ENCODE peak calls at places on chromosomes 4 and X, in eight cellular contexts. H, S, F, O, C, D, X and P are unnamed samples.

GRCh38 chrX:104929324-104929723 is 291.2 kb downstream of the TEX13A start:
- DNase-seq in F (no peak), X (no peak), D (no peak), O (no peak), H (no peak), S (no peak), C (no peak), P (no peak)

GRCh38 chrX:54776987-54777672 is 20.9 kb downstream of the ITIH6 start:
- DNase-seq in X (no peak), O (no peak), S (no peak), C (no peak), D (no peak), H (no peak), F (no peak), P (no peak)

GRCh38 chr4:169410839-169411770 is 140.3 kb upstream of the SH3RF1 start:
- DNase-seq in H (peak), D (peak), F (peak), X (no peak), S (peak), O (no peak), C (no peak), P (no peak)

GRCh38 chr4:181528570-181529184 is 714.5 kb upstream of the TENM3 start:
- DNase-seq in F (no peak), C (peak), S (peak), O (peak), D (peak), X (peak), H (peak), P (no peak)

GRCh38 chr4:156781852-156782251 is 189.7 kb downstream of the PDGFC start:
- DNase-seq in H (no peak), F (no peak), D (peak), O (no peak), X (no peak), S (no peak), C (no peak), P (no peak)

GRCh38 chrX:18377802-18378201 is 23.3 kb upstream of the SCML2 start:
- DNase-seq in X (no peak), H (no peak), C (no peak), D (peak), F (no peak), O (peak), S (no peak), P (no peak)

GRCh38 chr4:86038037-86038436 is 321.8 kb downstream of the MAPK10 start:
- DNase-seq in C (no peak), X (no peak), S (no peak), D (no peak), F (no peak), H (no peak), O (no peak), P (no peak)

GRCh38 chr4:54092800-54093608 is 7.0 kb upstream of the GSX2 start:
- DNase-seq in D (no peak), O (no peak), S (no peak), H (no peak), C (no peak), F (no peak), X (no peak), P (no peak)

GRCh38 chrX:17587352-17587751 is 149.9 kb upstream of the SCML1 start:
- DNase-seq in O (no peak), F (no peak), D (no peak), H (no peak), S (no peak), C (no peak), X (no peak), P (no peak)

GRCh38 chrX:19156223-19156622 is 34.0 kb upstream of the ADGRG2 start:
- DNase-seq in D (peak), O (no peak), S (no peak), C (no peak), H (no peak), X (no peak), F (no peak), P (no peak)

GRCh38 chr4:144808034-144808433 is 162.1 kb downstream of the HHIP start:
- DNase-seq in H (no peak), C (no peak), F (no peak), S (no peak), O (no peak), D (no peak), X (no peak), P (no peak)

GRCh38 chr4:108611360-108611759 is 9.0 kb upstream of the RPL34 start:
- DNase-seq in F (no peak), C (no peak), H (no peak), S (no peak), D (peak), O (no peak), X (no peak), P (no peak)

GRCh38 chr4:36218121-36218520 is 26.2 kb downstream of the ARAP2 start:
- DNase-seq in F (no peak), C (no peak), O (no peak), H (no peak), D (no peak), S (no peak), X (no peak), P (no peak)

GRCh38 chr4:41207330-41207831 is 7.0 kb downstream of the APBB2 start:
- DNase-seq in D (peak), C (no peak), S (no peak), F (no peak), X (peak), O (no peak), H (peak), P (no peak)

GRCh38 chrX:75301060-75301459 is 27.2 kb downstream of the UPRT start:
- DNase-seq in D (peak), C (no peak), O (no peak), H (no peak), S (no peak), F (no peak), X (no peak), P (no peak)

GRCh38 chrX:13828392-13828791 is 11.5 kb upstream of the GPM6B start:
- DNase-seq in C (no peak), D (no peak), F (no peak), S (no peak), X (no peak), O (no peak), H (no peak), P (no peak)

GRCh38 chrX:67544281-67544680 is 460 bp downstream of the AR start:
- DNase-seq in S (no peak), X (peak), H (peak), F (no peak), O (peak), D (peak), C (peak), P (no peak)

GRCh38 chr4:73828945-73829344 is 7.5 kb upstream of the CXCL6 start:
- DNase-seq in O (no peak), H (no peak), C (no peak), X (no peak), S (no peak), F (no peak), D (peak), P (no peak)

GRCh38 chr4:154612472-154613414 is at the start of gene FGG:
- DNase-seq in H (no peak), F (no peak), S (no peak), D (no peak), X (no peak), O (no peak), C (no peak), P (no peak)

GRCh38 chr4:128225148-128225547 is 62.5 kb downstream of the PGRMC2 start:
- DNase-seq in F (no peak), C (no peak), H (no peak), D (peak), S (peak), O (no peak), X (no peak), P (no peak)

GRCh38 chr4:13989496-13989895 is 362.0 kb upstream of the BOD1L1 start:
- DNase-seq in D (peak), C (no peak), O (no peak), S (no peak), H (no peak), F (no peak), X (no peak), P (no peak)

GRCh38 chrX:129808829-129809745 is 29.3 kb downstream of the SASH3 start:
- DNase-seq in D (peak), O (no peak), C (no peak), H (no peak), X (no peak), S (no peak), F (no peak), P (no peak)

GRCh38 chr4:110620352-110621327 is 2.2 kb downstream of the PITX2 start:
- DNase-seq in X (no peak), F (no peak), D (no peak), H (no peak), S (no peak), C (no peak), O (no peak), P (no peak)

GRCh38 chrX:44282753-44283152 is 60.7 kb downstream of the EFHC2 start:
- DNase-seq in D (no peak), S (no peak), F (no peak), O (no peak), X (no peak), H (no peak), C (no peak), P (no peak)

GRCh38 chr4:174154455-174154854 is 129.0 kb downstream of the FBXO8 start:
- DNase-seq in D (peak), X (no peak), S (peak), H (no peak), O (no peak), F (no peak), C (no peak), P (no peak)

GRCh38 chr4:99349338-99349737 is 3.2 kb downstream of the ADH1C start:
- DNase-seq in O (no peak), X (no peak), S (no peak), F (no peak), C (no peak), D (no peak), H (no peak), P (no peak)

GRCh38 chrX:49754238-49754857 is 58.6 kb upstream of the PAGE1 start:
- DNase-seq in S (peak), H (peak), X (peak), C (peak), O (peak), F (no peak), D (peak), P (no peak)

GRCh38 chr4:164876680-164877324 is at the start of gene APELA:
- DNase-seq in H (no peak), O (no peak), C (no peak), S (peak), F (no peak), X (no peak), D (no peak), P (no peak)

GRCh38 chr4:157702821-157703220 is 470.0 kb downstream of the GASK1B start:
- DNase-seq in F (no peak), D (no peak), H (no peak), X (no peak), C (no peak), S (no peak), O (no peak), P (no peak)

GRCh38 chr4:180855184-180855583 is 1388.0 kb upstream of the TENM3 start:
- DNase-seq in O (no peak), D (no peak), F (no peak), X (no peak), C (no peak), S (no peak), H (no peak), P (no peak)

GRCh38 chr4:19783667-19784223 is 468.0 kb upstream of the SLIT2 start:
- DNase-seq in C (no peak), F (no peak), D (no peak), S (no peak), X (no peak), O (no peak), H (no peak), P (no peak)

GRCh38 chr4:78313754-78314120 is 237.8 kb upstream of the ANXA3 start:
- DNase-seq in S (no peak), F (no peak), H (no peak), X (no peak), C (no peak), D (no peak), O (no peak), P (no peak)

GRCh38 chrX:72038016-72038415 is 93.7 kb downstream of the RTL5 start:
- DNase-seq in F (no peak), H (no peak), D (no peak), S (no peak), C (no peak), X (no peak), O (no peak), P (no peak)

GRCh38 chrX:51461053-51462050 is 35.0 kb downstream of the NUDT11 start:
- DNase-seq in O (no peak), X (no peak), C (no peak), F (no peak), S (peak), D (peak), H (no peak), P (no peak)

DNA sequence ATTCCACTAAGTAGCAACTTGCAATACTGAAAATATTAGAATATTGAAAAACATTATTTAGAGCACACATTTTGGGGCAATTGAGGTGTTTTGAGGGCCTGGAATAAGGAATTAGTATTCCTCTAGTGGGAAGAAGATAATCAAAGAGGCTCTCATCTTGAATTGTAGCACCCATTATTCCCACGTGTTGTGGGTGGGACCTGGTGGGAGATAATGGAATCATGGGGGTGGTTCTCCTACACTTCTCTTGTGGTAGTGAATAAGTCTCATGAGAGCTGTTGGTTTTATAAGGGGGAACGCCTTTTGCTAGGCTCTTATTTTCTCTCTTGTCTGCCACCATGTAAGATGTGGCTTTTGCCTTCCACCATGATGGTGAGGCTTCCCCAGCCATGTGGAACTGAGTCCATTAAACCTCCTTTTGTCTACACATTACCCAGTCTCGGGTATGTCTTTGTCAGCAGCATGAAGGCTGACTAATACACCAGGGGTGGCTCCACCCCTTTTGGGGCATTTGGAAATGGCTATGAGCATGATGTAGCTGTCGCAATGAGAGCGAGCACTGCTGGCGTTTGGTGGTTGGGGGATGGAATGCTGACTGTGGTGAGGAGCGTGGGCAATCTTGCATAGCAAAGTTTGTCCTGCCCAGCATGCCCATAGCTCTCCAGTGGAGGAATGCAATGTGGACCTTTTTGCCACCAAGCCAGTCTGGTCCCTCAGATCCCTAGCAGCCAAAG is 308.2 kb downstream of the FRMPD4 start:
- DNase-seq in S (peak), H (no peak), C (no peak), F (no peak), X (no peak), D (no peak), O (no peak), P (no peak)
- H3K27ac ChIP-seq in S (peak), H (no peak), C (no peak), F (no peak), X (no peak), D (no peak), O (no peak), P (no peak)

GRCh38 chr4:5034206-5034605 is 14.9 kb upstream of the CYTL1 start:
- DNase-seq in D (no peak), X (no peak), O (no peak), C (no peak), H (no peak), F (no peak), S (no peak), P (no peak)
- H3K27ac ChIP-seq in D (no peak), X (peak), O (no peak), C (peak), H (no peak), F (no peak), S (no peak), P (no peak)

DNA sequence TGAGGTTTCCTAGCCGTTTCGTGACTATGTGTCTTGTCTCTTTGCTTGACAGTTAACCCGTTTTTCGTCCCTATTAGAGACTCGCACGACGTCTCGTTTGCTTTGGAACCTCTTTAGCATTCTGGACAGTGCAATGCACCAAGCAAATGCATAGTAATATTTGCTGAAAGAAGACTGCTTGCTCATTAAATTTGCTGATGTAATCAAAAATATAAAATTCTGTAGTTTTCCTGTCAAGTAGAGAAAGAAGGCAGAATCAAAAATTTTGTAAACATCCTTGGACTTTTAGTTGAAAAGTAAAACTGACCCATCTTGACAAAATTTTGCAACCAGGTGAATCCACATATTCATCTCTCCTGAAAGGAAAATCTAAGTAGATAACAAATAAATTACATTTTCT is 106.9 kb upstream of the RAPGEF2 start:
- DNase-seq in D (no peak), C (no peak), H (no peak), S (no peak), F (no peak), O (no peak), X (no peak), P (no peak)
- H3K27ac ChIP-seq in D (no peak), C (no peak), H (no peak), S (no peak), F (no peak), O (no peak), X (no peak), P (no peak)

DNA sequence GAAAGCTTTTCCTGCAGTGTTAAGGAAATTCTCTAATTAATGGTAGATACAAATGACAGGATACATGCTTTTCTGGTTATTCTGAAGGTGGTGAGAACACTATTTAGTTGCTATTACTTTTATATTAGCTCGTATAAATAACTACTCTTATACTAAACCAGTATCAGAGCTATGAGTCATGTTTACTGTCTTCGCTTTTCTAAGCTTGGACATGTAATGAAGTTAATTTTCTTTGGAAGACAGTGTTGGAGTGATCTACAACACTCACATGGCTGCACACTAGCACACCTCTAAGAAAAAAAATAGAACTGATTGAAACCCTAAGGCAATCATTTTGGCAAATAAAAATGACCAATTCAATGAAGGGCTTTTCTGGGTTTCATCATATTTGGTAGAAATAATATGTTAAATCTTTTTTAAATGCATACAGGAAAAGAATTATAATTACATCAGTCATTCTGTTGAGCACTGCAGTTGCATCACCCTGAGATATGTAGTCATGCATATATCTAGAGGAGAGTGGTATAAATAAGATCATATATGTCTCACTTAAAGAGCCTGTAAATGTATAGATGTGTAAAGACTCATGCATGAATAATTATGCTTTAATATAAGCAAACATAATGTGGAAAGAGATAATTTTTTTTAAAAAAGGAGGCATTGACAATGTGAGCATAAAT is 351.8 kb downstream of the PCDH7 start:
- DNase-seq in X (no peak), C (no peak), D (no peak), S (no peak), F (no peak), O (no peak), H (no peak), P (no peak)
- H3K27ac ChIP-seq in X (no peak), C (no peak), D (no peak), S (no peak), F (no peak), O (no peak), H (no peak), P (no peak)

GRCh38 chr4:149120331-149121014 is 678.3 kb upstream of the NR3C2 start:
- DNase-seq in O (no peak), C (no peak), H (no peak), F (no peak), S (peak), D (peak), X (no peak), P (no peak)
- H3K27ac ChIP-seq in O (no peak), C (no peak), H (peak), F (no peak), S (peak), D (no peak), X (peak), P (no peak)